ENCODE peak calls at places on chromosomes 12 and 14, in seven cellular contexts. I is tibial nerve, H is tibial artery, Q is bronchial epithelial cell, D is suprapubic skin, A is IMR-90, E is uterus. X is an unnamed sample.

GRCh38 chr14:81686512-81686911 is 152.9 kb upstream of the SEL1L start:
- DNase-seq in I (no peak), H (no peak), Q (no peak), D (no peak), A (no peak), E (no peak), X (no peak)

GRCh38 chr14:72629534-72629933 is 264.4 kb downstream of the DPF3 start:
- DNase-seq in I (no peak), H (no peak), Q (no peak), D (peak; percentile 29), A (no peak), E (no peak), X (no peak)

GRCh38 chr14:74792249-74793039 is 29.3 kb downstream of the YLPM1 start:
- DNase-seq in I (no peak), H (no peak), Q (no peak), D (no peak), A (peak; percentile 15), E (no peak), X (no peak)

GRCh38 chr12:73159952-73160351 is 887.8 kb downstream of the TRHDE start:
- DNase-seq in I (no peak), H (no peak), Q (no peak), D (no peak), A (no peak), E (no peak), X (no peak)

GRCh38 chr14:35229495-35230089 is 62.6 kb upstream of the PSMA6 start:
- DNase-seq in I (no peak), H (no peak), Q (peak; percentile 38), D (no peak), A (no peak), E (no peak), X (no peak)

GRCh38 chr14:104137297-104138097 is 890 bp upstream of the KIF26A start:
- DNase-seq in I (peak; percentile 22), H (peak; percentile 46), Q (no peak), D (peak; percentile 83), A (peak; percentile 4), E (peak; percentile 34), X (no peak)

GRCh38 chr14:100071545-100071944 is 6.3 kb downstream of the EVL start:
- DNase-seq in I (no peak), H (no peak), Q (no peak), D (no peak), A (no peak), E (no peak), X (no peak)

GRCh38 chr14:24943024-24943423 is 106.9 kb downstream of the STXBP6 start:
- DNase-seq in I (peak; percentile 27), H (peak; percentile 49), Q (no peak), D (peak; percentile 83), A (no peak), E (peak; percentile 47), X (no peak)

GRCh38 chr12:79558924-79559469 is 131.8 kb downstream of the PAWR start:
- DNase-seq in I (no peak), H (no peak), Q (no peak), D (no peak), A (no peak), E (no peak), X (no peak)

GRCh38 chr14:50339178-50339804 is 27.2 kb downstream of the DMAC2L start:
- DNase-seq in I (no peak), H (no peak), Q (no peak), D (no peak), A (no peak), E (no peak), X (no peak)

GRCh38 chr12:8941691-8942478 is 7.6 kb downstream of the M6PR start:
- DNase-seq in I (no peak), H (no peak), Q (no peak), D (no peak), A (no peak), E (no peak), X (no peak)

GRCh38 chr12:25743679-25744078 is 190.6 kb upstream of the LMNTD1 start:
- DNase-seq in I (no peak), H (no peak), Q (no peak), D (no peak), A (no peak), E (no peak), X (no peak)

GRCh38 chr14:54003064-54003463 is 46.4 kb upstream of the BMP4 start:
- DNase-seq in I (no peak), H (no peak), Q (no peak), D (no peak), A (peak; percentile 16), E (no peak), X (no peak)

GRCh38 chr12:114762490-114763110 is 78.6 kb upstream of the TBX3 start:
- DNase-seq in I (no peak), H (no peak), Q (no peak), D (no peak), A (peak; percentile 95), E (no peak), X (no peak)

GRCh38 chr12:124130717-124131670 is 158.0 kb downstream of the ZNF664 start:
- DNase-seq in I (no peak), H (no peak), Q (no peak), D (no peak), A (no peak), E (no peak), X (no peak)

GRCh38 chr14:94058674-94059138 is 22.3 kb downstream of the DDX24 start:
- DNase-seq in I (no peak), H (no peak), Q (no peak), D (no peak), A (no peak), E (no peak), X (no peak)

GRCh38 chr14:90061849-90062794 is at the start of gene KCNK13:
- DNase-seq in I (no peak), H (no peak), Q (no peak), D (no peak), A (no peak), E (no peak), X (no peak)
- H3K27me3 ChIP-seq in I (no peaks in the 10 kb centered on the region), H (no peaks in the 10 kb centered on the region), Q (peaks cover 25% of the 10 kb centered on the region), D (peaks cover 55% of the 10 kb centered on the region), A (peaks cover 60% of the 10 kb centered on the region), E (peaks cover 32% of the 10 kb centered on the region), X (no peaks in the 10 kb centered on the region)

DNA sequence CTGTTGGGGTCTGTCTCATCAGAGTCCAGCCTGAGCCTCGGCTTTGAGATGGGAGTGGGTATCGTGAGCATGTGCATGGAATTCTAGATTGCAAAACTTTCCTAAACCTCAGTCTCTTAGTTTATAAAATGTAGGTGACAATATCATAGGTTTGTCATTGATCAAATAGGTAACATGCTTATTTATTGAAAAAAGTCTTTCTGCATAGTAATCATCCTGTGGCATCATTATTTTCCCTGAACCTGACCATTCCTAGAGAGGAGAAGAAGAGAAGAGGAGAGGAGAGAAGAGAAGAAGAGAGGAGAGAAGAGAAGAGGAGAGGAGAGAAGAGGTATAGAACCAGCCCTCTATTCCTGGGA is 4.1 kb downstream of the SMIM41 start:
- DNase-seq in I (no peak), H (no peak), Q (no peak), D (no peak), A (no peak), E (no peak), X (no peak)
- TF ChIP-seq CTCF in I (no peak), H (no peak), Q (no peak), D (no peak), A (no peak), E (no peak), X (no peak)

DNA sequence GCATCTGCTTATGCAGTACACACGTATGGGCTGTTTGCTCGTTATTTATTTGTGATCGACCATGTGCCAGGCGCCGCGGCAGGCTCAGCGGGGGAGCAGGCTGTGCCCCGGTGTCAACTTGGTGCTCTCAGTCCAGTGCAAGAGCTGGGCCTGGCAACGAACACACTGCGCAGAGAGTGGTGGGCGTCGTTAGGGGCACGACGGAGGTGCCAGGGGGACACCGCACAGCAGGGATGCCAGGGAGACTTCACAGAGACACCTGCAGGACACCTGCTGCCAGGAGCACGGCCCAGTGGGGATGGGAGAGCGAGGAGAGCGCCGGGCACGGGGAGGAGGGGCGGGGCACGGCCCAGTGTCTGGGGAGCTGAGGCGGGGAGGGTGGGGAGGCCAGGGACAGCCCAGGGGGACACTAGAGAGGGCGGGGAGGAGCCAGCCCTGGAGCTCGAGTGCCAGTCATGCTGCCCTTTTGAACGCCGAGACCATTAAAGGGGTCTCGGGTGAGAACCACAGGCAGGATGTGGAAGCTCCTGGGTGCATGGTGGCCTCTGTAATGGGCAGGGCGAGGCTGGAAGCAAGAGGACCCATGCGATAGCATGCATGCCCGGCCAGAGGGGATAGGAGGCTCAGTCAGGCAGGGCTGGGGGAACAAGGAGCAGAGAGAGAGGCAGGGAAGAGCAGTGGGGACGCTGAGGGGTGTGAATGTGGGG is 667 bp upstream of the LRCOL1 start:
- DNase-seq in I (no peak), H (no peak), Q (no peak), D (no peak), A (no peak), E (no peak), X (no peak)
- H3K27me3 ChIP-seq in I (peaks cover 2% of the 10 kb centered on the region), H (peaks cover 4% of the 10 kb centered on the region), Q (peaks cover 12% of the 10 kb centered on the region), D (peaks cover 62% of the 10 kb centered on the region), A (peaks cover 25% of the 10 kb centered on the region), E (peaks cover 7% of the 10 kb centered on the region), X (no peaks in the 10 kb centered on the region)

DNA sequence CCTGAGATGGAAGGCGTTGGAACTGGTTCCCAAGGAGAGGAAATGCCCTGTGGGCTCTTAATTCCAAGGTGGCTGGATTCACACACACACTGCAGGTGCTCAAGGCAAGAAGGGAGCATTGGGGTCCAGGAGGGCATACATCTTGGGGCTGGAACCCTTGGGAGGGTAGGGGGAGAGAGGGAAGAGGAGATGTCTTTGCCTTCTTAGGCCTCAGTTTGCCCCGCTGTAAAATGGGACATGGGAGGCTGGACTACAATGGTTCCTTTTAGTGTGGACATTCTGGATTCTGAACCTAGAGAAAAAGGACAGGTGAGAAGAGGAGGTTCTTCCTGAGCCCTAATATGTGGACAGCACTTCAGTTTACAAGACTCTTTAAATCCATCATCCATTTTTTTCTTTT is 43.8 kb downstream of the CALM1 start:
- DNase-seq in I (no peak), H (no peak), Q (no peak), D (no peak), A (no peak), E (no peak), X (no peak)
- TF ChIP-seq CTCF in I (no peak), H (no peak), Q (no peak), D (no peak), A (no peak), E (no peak), X (no peak)

DNA sequence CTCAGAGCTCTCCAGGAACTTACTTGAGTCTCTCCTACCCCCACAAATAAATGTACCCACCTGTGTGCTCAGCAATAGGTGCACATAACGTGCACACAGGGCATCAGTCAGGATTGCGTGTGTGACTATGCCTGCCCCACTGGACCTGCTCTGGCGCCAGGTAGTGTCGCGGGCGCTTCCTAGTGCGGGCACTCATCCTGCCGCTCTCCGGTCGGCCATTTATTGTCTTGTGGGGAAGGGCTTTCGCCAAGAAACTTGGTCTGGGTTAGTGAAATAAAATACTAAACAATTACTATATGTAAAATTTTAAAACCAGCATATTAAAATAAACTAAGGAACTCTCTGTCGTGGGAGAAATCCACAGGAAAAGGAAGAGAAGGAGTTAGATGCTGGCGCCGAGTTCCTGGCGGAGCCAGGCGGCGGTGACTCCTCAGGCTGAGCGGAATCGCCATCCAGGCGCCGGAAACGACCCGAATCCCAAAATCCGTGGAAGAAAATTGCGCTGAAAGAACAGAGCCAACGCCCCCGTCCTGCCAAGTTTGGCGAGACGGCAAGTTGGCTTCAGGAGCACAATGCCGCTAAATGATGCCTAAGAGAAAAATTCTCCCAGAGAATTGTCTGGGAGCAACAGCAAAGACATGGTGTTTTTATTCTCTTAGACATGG is 7.9 kb upstream of the HOXC13 start:
- DNase-seq in I (no peak), H (no peak), Q (no peak), D (no peak), A (no peak), E (no peak), X (no peak)
- H3K27me3 ChIP-seq in I (peaks cover 4% of the 10 kb centered on the region), H (peaks cover 10% of the 10 kb centered on the region), Q (peaks cover 73% of the 10 kb centered on the region), D (peaks cover 99% of the 10 kb centered on the region), A (peaks cover 87% of the 10 kb centered on the region), E (peaks cover 94% of the 10 kb centered on the region), X (peaks cover 61% of the 10 kb centered on the region)

X was measured in right atrium auricular region.